ENCODE peak calls at places on chromosomes 5 and 9, in seven cellular contexts. One of them, this sample, is unnamed.

GRCh38 chr5:57665146-57665936 is 182.7 kb upstream of the ACTBL2 start:
- DNase-seq in HCT116: no peak
- DNase-seq in SK-N-SH: no peak
- DNase-seq in HepG2: no peak
- DNase-seq in GM12878: no peak
- DNase-seq in H1: no peak
- DNase-seq in K562: no peak
- DNase-seq in this sample: no peak

GRCh38 chr5:179290681-179291540 is 54.4 kb downstream of the ADAMTS2 start:
- DNase-seq in HCT116: no peak
- DNase-seq in SK-N-SH: no peak
- DNase-seq in HepG2: no peak
- DNase-seq in GM12878: no peak
- DNase-seq in H1: no peak
- DNase-seq in K562: no peak
- DNase-seq in this sample: no peak

GRCh38 chr9:113187935-113188595 is 33.0 kb downstream of the FKBP15 start:
- DNase-seq in HCT116: peak; percentile 6
- DNase-seq in SK-N-SH: no peak
- DNase-seq in HepG2: peak; percentile 4
- DNase-seq in GM12878: no peak
- DNase-seq in H1: no peak
- DNase-seq in K562: no peak
- DNase-seq in this sample: no peak

GRCh38 chr9:107919263-107919662 is 429.7 kb upstream of the KLF4 start:
- DNase-seq in HCT116: no peak
- DNase-seq in SK-N-SH: no peak
- DNase-seq in HepG2: no peak
- DNase-seq in GM12878: no peak
- DNase-seq in H1: no peak
- DNase-seq in K562: no peak
- DNase-seq in this sample: no peak

GRCh38 chr5:53430618-53431252 is 49.7 kb upstream of the FST start:
- DNase-seq in HCT116: peak; percentile 53
- DNase-seq in SK-N-SH: no peak
- DNase-seq in HepG2: peak; percentile 45
- DNase-seq in GM12878: no peak
- DNase-seq in H1: no peak
- DNase-seq in K562: peak; percentile 39
- DNase-seq in this sample: no peak

GRCh38 chr5:80973027-80973426 is 12.9 kb downstream of the RASGRF2 start:
- DNase-seq in HCT116: no peak
- DNase-seq in SK-N-SH: no peak
- DNase-seq in HepG2: no peak
- DNase-seq in GM12878: no peak
- DNase-seq in H1: no peak
- DNase-seq in K562: no peak
- DNase-seq in this sample: no peak

GRCh38 chr9:131262327-131263032 is 13.8 kb downstream of the FAM78A start:
- DNase-seq in HCT116: no peak
- DNase-seq in SK-N-SH: no peak
- DNase-seq in HepG2: no peak
- DNase-seq in GM12878: no peak
- DNase-seq in H1: no peak
- DNase-seq in K562: peak; percentile 9
- DNase-seq in this sample: no peak

GRCh38 chr5:66356011-66356565 is 212.0 kb downstream of the SREK1 start:
- DNase-seq in HCT116: no peak
- DNase-seq in SK-N-SH: no peak
- DNase-seq in HepG2: no peak
- DNase-seq in GM12878: no peak
- DNase-seq in H1: no peak
- DNase-seq in K562: no peak
- DNase-seq in this sample: no peak

GRCh38 chr5:135466178-135467050 is 14.3 kb upstream of the TIFAB start:
- DNase-seq in HCT116: peak; percentile 36
- DNase-seq in SK-N-SH: peak; percentile 94
- DNase-seq in HepG2: peak; percentile 40
- DNase-seq in GM12878: no peak
- DNase-seq in H1: peak; percentile 93
- DNase-seq in K562: peak; percentile 81
- DNase-seq in this sample: peak; percentile 64

GRCh38 chr5:60578295-60578694 is 121.7 kb downstream of the DEPDC1B start:
- DNase-seq in HCT116: no peak
- DNase-seq in SK-N-SH: no peak
- DNase-seq in HepG2: no peak
- DNase-seq in GM12878: no peak
- DNase-seq in H1: no peak
- DNase-seq in K562: no peak
- DNase-seq in this sample: no peak

GRCh38 chr9:36328798-36329411 is 70.7 kb upstream of the GNE start:
- DNase-seq in HCT116: peak; percentile 63
- DNase-seq in SK-N-SH: peak; percentile 62
- DNase-seq in HepG2: peak; percentile 70
- DNase-seq in GM12878: no peak
- DNase-seq in H1: no peak
- DNase-seq in K562: peak; percentile 73
- DNase-seq in this sample: peak; percentile 76

GRCh38 chr9:79129865-79130480 is 441.8 kb upstream of the TLE4 start:
- DNase-seq in HCT116: peak; percentile 7
- DNase-seq in SK-N-SH: peak; percentile 42
- DNase-seq in HepG2: peak; percentile 1
- DNase-seq in GM12878: no peak
- DNase-seq in H1: peak; percentile 66
- DNase-seq in K562: peak; percentile 11
- DNase-seq in this sample: no peak

GRCh38 chr5:120568716-120569115 is 104.6 kb downstream of the PRR16 start:
- DNase-seq in HCT116: no peak
- DNase-seq in SK-N-SH: no peak
- DNase-seq in HepG2: no peak
- DNase-seq in GM12878: no peak
- DNase-seq in H1: no peak
- DNase-seq in K562: no peak
- DNase-seq in this sample: no peak

GRCh38 chr5:71744009-71744792 is 25.1 kb downstream of the CARTPT start:
- DNase-seq in HCT116: no peak
- DNase-seq in SK-N-SH: no peak
- DNase-seq in HepG2: no peak
- DNase-seq in GM12878: no peak
- DNase-seq in H1: no peak
- DNase-seq in K562: no peak
- DNase-seq in this sample: no peak

GRCh38 chr9:101366038-101366756 is 18.6 kb downstream of the BAAT start:
- DNase-seq in HCT116: no peak
- DNase-seq in SK-N-SH: no peak
- DNase-seq in HepG2: peak; percentile 91
- DNase-seq in GM12878: no peak
- DNase-seq in H1: no peak
- DNase-seq in K562: peak; percentile 67
- DNase-seq in this sample: no peak

GRCh38 chr5:168334161-168335094 is 43.0 kb downstream of the WWC1 start:
- DNase-seq in HCT116: no peak
- DNase-seq in SK-N-SH: no peak
- DNase-seq in HepG2: no peak
- DNase-seq in GM12878: no peak
- DNase-seq in H1: peak; percentile 64
- DNase-seq in K562: no peak
- DNase-seq in this sample: peak; percentile 88

GRCh38 chr5:57304931-57305330 is 131.1 kb downstream of the GPBP1 start:
- DNase-seq in HCT116: no peak
- DNase-seq in SK-N-SH: no peak
- DNase-seq in HepG2: no peak
- DNase-seq in GM12878: no peak
- DNase-seq in H1: no peak
- DNase-seq in K562: no peak
- DNase-seq in this sample: no peak

GRCh38 chr5:8766448-8766847 is 779.4 kb downstream of the SEMA5A start:
- DNase-seq in HCT116: no peak
- DNase-seq in SK-N-SH: peak; percentile 19
- DNase-seq in HepG2: no peak
- DNase-seq in GM12878: no peak
- DNase-seq in H1: no peak
- DNase-seq in K562: no peak
- DNase-seq in this sample: no peak

GRCh38 chr5:2039180-2039531 is 156.4 kb upstream of the IRX4 start:
- DNase-seq in HCT116: no peak
- DNase-seq in SK-N-SH: no peak
- DNase-seq in HepG2: no peak
- DNase-seq in GM12878: no peak
- DNase-seq in H1: peak; percentile 59
- DNase-seq in K562: no peak
- DNase-seq in this sample: no peak

GRCh38 chr9:130837644-130838043 is 2.6 kb downstream of the ABL1 start:
- DNase-seq in HCT116: no peak
- DNase-seq in SK-N-SH: no peak
- DNase-seq in HepG2: no peak
- DNase-seq in GM12878: no peak
- DNase-seq in H1: no peak
- DNase-seq in K562: no peak
- DNase-seq in this sample: no peak

GRCh38 chr9:124346347-124347163 is 68.7 kb downstream of the PSMB7 start:
- DNase-seq in HCT116: no peak
- DNase-seq in SK-N-SH: no peak
- DNase-seq in HepG2: no peak
- DNase-seq in GM12878: no peak
- DNase-seq in H1: no peak
- DNase-seq in K562: no peak
- DNase-seq in this sample: no peak

GRCh38 chr9:20526500-20527319 is 95.6 kb downstream of the MLLT3 start:
- DNase-seq in HCT116: no peak
- DNase-seq in SK-N-SH: no peak
- DNase-seq in HepG2: peak; percentile 17
- DNase-seq in GM12878: peak; percentile 28
- DNase-seq in H1: no peak
- DNase-seq in K562: no peak
- DNase-seq in this sample: no peak

GRCh38 chr5:151660616-151661015 is 26.1 kb downstream of the SPARC start:
- DNase-seq in HCT116: no peak
- DNase-seq in SK-N-SH: no peak
- DNase-seq in HepG2: no peak
- DNase-seq in GM12878: no peak
- DNase-seq in H1: no peak
- DNase-seq in K562: no peak
- DNase-seq in this sample: no peak

GRCh38 chr9:68739631-68740174 is 34.7 kb downstream of the PIP5K1B start:
- DNase-seq in HCT116: no peak
- DNase-seq in SK-N-SH: no peak
- DNase-seq in HepG2: peak; percentile 94
- DNase-seq in GM12878: no peak
- DNase-seq in H1: no peak
- DNase-seq in K562: no peak
- DNase-seq in this sample: no peak

GRCh38 chr9:71981944-71982343 is 70.5 kb downstream of the C9orf85 start:
- DNase-seq in HCT116: no peak
- DNase-seq in SK-N-SH: no peak
- DNase-seq in HepG2: no peak
- DNase-seq in GM12878: no peak
- DNase-seq in H1: no peak
- DNase-seq in K562: no peak
- DNase-seq in this sample: no peak

GRCh38 chr5:116454417-116454927 is 120.2 kb downstream of the SEMA6A start:
- DNase-seq in HCT116: no peak
- DNase-seq in SK-N-SH: peak; percentile 58
- DNase-seq in HepG2: no peak
- DNase-seq in GM12878: peak; percentile 63
- DNase-seq in H1: no peak
- DNase-seq in K562: peak; percentile 5
- DNase-seq in this sample: no peak

GRCh38 chr9:138043061-138043410 is 165.5 kb downstream of the CACNA1B start:
- DNase-seq in HCT116: no peak
- DNase-seq in SK-N-SH: no peak
- DNase-seq in HepG2: no peak
- DNase-seq in GM12878: no peak
- DNase-seq in H1: peak; percentile 27
- DNase-seq in K562: no peak
- DNase-seq in this sample: no peak

GRCh38 chr9:82456621-82457020 is 468.0 kb downstream of the SPATA31D1 start:
- DNase-seq in HCT116: no peak
- DNase-seq in SK-N-SH: no peak
- DNase-seq in HepG2: no peak
- DNase-seq in GM12878: no peak
- DNase-seq in H1: no peak
- DNase-seq in K562: no peak
- DNase-seq in this sample: no peak
- TF ChIP-seq JUND in HCT116: no peak
- TF ChIP-seq JUND in SK-N-SH: no peak
- TF ChIP-seq JUND in HepG2: no peak
- TF ChIP-seq JUND in GM12878: no peak
- TF ChIP-seq JUND in H1: no peak
- TF ChIP-seq JUND in K562: no peak
- TF ChIP-seq JUND in this sample: no peak

DNA sequence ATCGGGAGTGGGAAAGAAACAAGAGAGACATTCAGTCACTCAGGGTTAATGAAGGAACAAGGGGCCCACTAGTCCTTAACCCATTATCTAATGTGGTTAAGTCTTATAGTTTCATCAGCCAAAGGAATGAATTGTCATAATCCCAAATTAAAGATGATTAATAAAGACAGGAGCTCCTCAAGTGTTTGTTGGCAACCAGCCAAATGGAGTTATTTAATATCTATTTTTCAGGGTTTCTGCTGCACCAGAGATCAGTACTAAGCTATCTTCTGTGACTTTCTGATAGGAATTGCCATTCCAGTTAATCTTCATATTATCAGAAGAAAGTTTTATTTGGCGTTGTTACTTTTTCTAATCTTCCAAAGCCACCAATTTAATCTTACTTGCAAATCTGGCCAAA is 34.0 kb upstream of the FCHO2 start:
- DNase-seq in HCT116: no peak
- DNase-seq in SK-N-SH: no peak
- DNase-seq in HepG2: no peak
- DNase-seq in GM12878: no peak
- DNase-seq in H1: no peak
- DNase-seq in K562: no peak
- DNase-seq in this sample: no peak
- TF ChIP-seq JUND in HCT116: no peak
- TF ChIP-seq JUND in SK-N-SH: no peak
- TF ChIP-seq JUND in HepG2: no peak
- TF ChIP-seq JUND in GM12878: no peak
- TF ChIP-seq JUND in H1: no peak
- TF ChIP-seq JUND in K562: no peak
- TF ChIP-seq JUND in this sample: no peak

DNA sequence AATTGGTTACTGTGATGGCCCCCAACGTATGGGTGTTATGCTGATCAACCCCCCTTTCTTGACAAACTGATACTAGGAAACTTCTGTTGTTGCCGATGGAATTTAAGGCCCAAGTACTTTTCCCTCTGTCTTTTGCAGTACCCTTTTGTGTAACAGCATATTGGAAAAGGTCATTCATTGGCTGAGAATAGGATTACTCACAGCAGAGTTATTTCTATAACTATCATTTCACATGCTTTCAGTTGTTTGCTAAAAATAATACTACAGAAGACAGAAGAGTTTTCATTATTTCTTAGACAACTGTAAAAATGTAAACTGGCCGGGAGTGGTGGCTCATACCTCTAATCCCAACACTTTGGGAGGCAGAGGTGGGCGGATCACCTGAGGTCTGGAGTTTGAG is 329.5 kb downstream of the KIAA0825 start:
- DNase-seq in HCT116: no peak
- DNase-seq in SK-N-SH: no peak
- DNase-seq in HepG2: no peak
- DNase-seq in GM12878: no peak
- DNase-seq in H1: no peak
- DNase-seq in K562: no peak
- DNase-seq in this sample: no peak
- TF ChIP-seq JUND in HCT116: no peak
- TF ChIP-seq JUND in SK-N-SH: peak; percentile 20
- TF ChIP-seq JUND in HepG2: no peak
- TF ChIP-seq JUND in GM12878: no peak
- TF ChIP-seq JUND in H1: no peak
- TF ChIP-seq JUND in K562: no peak
- TF ChIP-seq JUND in this sample: no peak

GRCh38 chr9:89603629-89604462 is 966 bp upstream of the GADD45G start:
- DNase-seq in HCT116: no peak
- DNase-seq in SK-N-SH: peak; percentile 82
- DNase-seq in HepG2: peak; percentile 47
- DNase-seq in GM12878: no peak
- DNase-seq in H1: peak; percentile 93
- DNase-seq in K562: peak; percentile 48
- DNase-seq in this sample: peak; percentile 30
- TF ChIP-seq JUND in HCT116: no peak
- TF ChIP-seq JUND in SK-N-SH: no peak
- TF ChIP-seq JUND in HepG2: no peak
- TF ChIP-seq JUND in GM12878: no peak
- TF ChIP-seq JUND in H1: no peak
- TF ChIP-seq JUND in K562: no peak
- TF ChIP-seq JUND in this sample: no peak

This sample was measured in T47D.